ENCODE peak calls at places on chromosomes 4 and X, in six cellular contexts. One of them, this sample, is unnamed.
A peak's percentile ranks its signal among the peaks of the same experiment; 100 is the strongest.

GRCh38 chr4:173526034-173526482 is 4.0 kb downstream of the HAND2 start:
- DNase-seq in Caco-2: no peak
- DNase-seq in transverse colon: no peak
- DNase-seq in left lung: no peak
- DNase-seq in HCT116: no peak
- DNase-seq in GM06990: no peak
- DNase-seq in this sample: no peak

GRCh38 chrX:154712781-154713391 is 38.0 kb downstream of the GAB3 start:
- DNase-seq in GM06990: peak; percentile 57
- DNase-seq in left lung: no peak
- DNase-seq in Caco-2: no peak
- DNase-seq in transverse colon: no peak
- DNase-seq in HCT116: no peak
- DNase-seq in this sample: no peak

GRCh38 chr4:23789765-23790164 is 100.1 kb downstream of the PPARGC1A start:
- DNase-seq in HCT116: no peak
- DNase-seq in Caco-2: peak; percentile 33
- DNase-seq in left lung: peak; percentile 42
- DNase-seq in transverse colon: no peak
- DNase-seq in GM06990: no peak
- DNase-seq in this sample: no peak

GRCh38 chr4:147312376-147313046 is 168.4 kb upstream of the EDNRA start:
- DNase-seq in transverse colon: no peak
- DNase-seq in Caco-2: no peak
- DNase-seq in GM06990: no peak
- DNase-seq in HCT116: no peak
- DNase-seq in left lung: no peak
- DNase-seq in this sample: no peak

GRCh38 chrX:19991350-19991718 is 473 bp upstream of the BCLAF3 start:
- DNase-seq in HCT116: no peak
- DNase-seq in Caco-2: no peak
- DNase-seq in GM06990: no peak
- DNase-seq in left lung: no peak
- DNase-seq in transverse colon: no peak
- DNase-seq in this sample: no peak

GRCh38 chr4:176277162-176277904 is 8.3 kb upstream of the ASB5 start:
- DNase-seq in Caco-2: peak; percentile 55
- DNase-seq in HCT116: peak; percentile 39
- DNase-seq in GM06990: no peak
- DNase-seq in left lung: peak; percentile 34
- DNase-seq in transverse colon: peak; percentile 52
- DNase-seq in this sample: peak; percentile 73

GRCh38 chr4:108446554-108446953 is 173.8 kb upstream of the RPL34 start:
- DNase-seq in transverse colon: peak; percentile 42
- DNase-seq in left lung: no peak
- DNase-seq in Caco-2: peak; percentile 93
- DNase-seq in GM06990: no peak
- DNase-seq in HCT116: no peak
- DNase-seq in this sample: no peak

GRCh38 chr4:165556383-165556782 is 177.6 kb downstream of the CPE start:
- DNase-seq in HCT116: no peak
- DNase-seq in left lung: no peak
- DNase-seq in GM06990: no peak
- DNase-seq in Caco-2: no peak
- DNase-seq in transverse colon: no peak
- DNase-seq in this sample: no peak

GRCh38 chr4:128574706-128575105 is 234.8 kb upstream of the JADE1 start:
- DNase-seq in transverse colon: peak; percentile 84
- DNase-seq in GM06990: peak; percentile 18
- DNase-seq in HCT116: peak; percentile 40
- DNase-seq in left lung: peak; percentile 71
- DNase-seq in Caco-2: peak; percentile 84
- DNase-seq in this sample: peak; percentile 25

GRCh38 chrX:136183917-136184316 is 36.6 kb downstream of the FHL1 start:
- DNase-seq in HCT116: no peak
- DNase-seq in transverse colon: no peak
- DNase-seq in GM06990: no peak
- DNase-seq in Caco-2: no peak
- DNase-seq in left lung: no peak
- DNase-seq in this sample: no peak

GRCh38 chrX:150405576-150405975 is 42.5 kb downstream of the MAMLD1 start:
- DNase-seq in Caco-2: no peak
- DNase-seq in GM06990: no peak
- DNase-seq in HCT116: no peak
- DNase-seq in left lung: no peak
- DNase-seq in transverse colon: no peak
- DNase-seq in this sample: no peak

GRCh38 chr4:84502955-84503373 is 3.9 kb upstream of the NKX6-1 start:
- DNase-seq in HCT116: no peak
- DNase-seq in Caco-2: no peak
- DNase-seq in GM06990: no peak
- DNase-seq in transverse colon: no peak
- DNase-seq in left lung: no peak
- DNase-seq in this sample: no peak

GRCh38 chr4:184851200-184851541 is 25.4 kb upstream of the ACSL1 start:
- DNase-seq in HCT116: no peak
- DNase-seq in GM06990: peak; percentile 64
- DNase-seq in Caco-2: no peak
- DNase-seq in transverse colon: peak; percentile 15
- DNase-seq in left lung: peak; percentile 51
- DNase-seq in this sample: no peak

GRCh38 chr4:14879643-14880042 is 122.6 kb upstream of the CPEB2 start:
- DNase-seq in left lung: no peak
- DNase-seq in transverse colon: no peak
- DNase-seq in Caco-2: no peak
- DNase-seq in HCT116: no peak
- DNase-seq in GM06990: no peak
- DNase-seq in this sample: no peak

GRCh38 chrX:124194209-124194608 is 138.3 kb upstream of the TEX13D start:
- DNase-seq in transverse colon: no peak
- DNase-seq in GM06990: no peak
- DNase-seq in Caco-2: no peak
- DNase-seq in left lung: no peak
- DNase-seq in HCT116: no peak
- DNase-seq in this sample: no peak

GRCh38 chr4:101191302-101192098 is 155.8 kb downstream of the PPP3CA start:
- DNase-seq in HCT116: no peak
- DNase-seq in left lung: peak; percentile 61
- DNase-seq in Caco-2: no peak
- DNase-seq in GM06990: no peak
- DNase-seq in transverse colon: peak; percentile 50
- DNase-seq in this sample: peak; percentile 98

GRCh38 chrX:107716816-107717700 is 58.5 kb downstream of the TSC22D3 start:
- DNase-seq in left lung: peak; percentile 90
- DNase-seq in Caco-2: no peak
- DNase-seq in HCT116: peak; percentile 46
- DNase-seq in transverse colon: peak; percentile 90
- DNase-seq in GM06990: peak; percentile 75
- DNase-seq in this sample: no peak

GRCh38 chrX:44506688-44507087 is 36.0 kb downstream of the FUNDC1 start:
- DNase-seq in transverse colon: no peak
- DNase-seq in HCT116: no peak
- DNase-seq in GM06990: no peak
- DNase-seq in left lung: no peak
- DNase-seq in Caco-2: no peak
- DNase-seq in this sample: no peak

GRCh38 chr4:173527103-173527876 is 2.7 kb downstream of the HAND2 start:
- DNase-seq in Caco-2: no peak
- DNase-seq in left lung: no peak
- DNase-seq in HCT116: no peak
- DNase-seq in GM06990: no peak
- DNase-seq in transverse colon: no peak
- DNase-seq in this sample: no peak

GRCh38 chr4:137700072-137700471 is 167.8 kb upstream of the PCDH18 start:
- DNase-seq in HCT116: no peak
- DNase-seq in left lung: no peak
- DNase-seq in Caco-2: no peak
- DNase-seq in GM06990: no peak
- DNase-seq in transverse colon: no peak
- DNase-seq in this sample: no peak

GRCh38 chr4:79042079-79042674 is 102.9 kb upstream of the PAQR3 start:
- DNase-seq in Caco-2: no peak
- DNase-seq in GM06990: no peak
- DNase-seq in transverse colon: no peak
- DNase-seq in left lung: no peak
- DNase-seq in HCT116: peak; percentile 13
- DNase-seq in this sample: peak; percentile 10

DNA sequence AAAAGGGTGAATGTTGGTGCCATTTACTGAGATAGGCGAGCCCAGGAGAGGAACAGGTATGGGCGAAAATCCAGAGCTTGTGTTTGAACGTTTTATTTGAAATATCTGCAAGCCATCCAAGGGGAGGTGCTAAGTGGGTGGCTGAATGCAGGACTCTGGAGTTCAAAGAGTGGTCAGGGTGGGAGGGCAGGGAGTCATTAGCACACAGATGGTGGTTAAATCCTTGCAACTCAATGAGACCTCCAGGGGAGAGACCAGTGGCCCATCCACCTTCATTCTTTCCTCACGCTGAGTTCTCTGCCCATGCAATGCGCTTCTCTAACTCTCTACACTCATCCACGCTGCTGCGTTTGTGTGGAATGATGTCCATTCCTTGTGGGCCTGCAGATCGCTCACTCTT is 101.1 kb downstream of the VCX3B start:
- DNase-seq in left lung: no peak
- DNase-seq in HCT116: no peak
- DNase-seq in transverse colon: no peak
- DNase-seq in GM06990: no peak
- DNase-seq in Caco-2: no peak
- DNase-seq in this sample: no peak
- TF ChIP-seq CTCF in left lung: no peak
- TF ChIP-seq CTCF in HCT116: no peak
- TF ChIP-seq CTCF in transverse colon: no peak
- TF ChIP-seq CTCF in GM06990: no peak
- TF ChIP-seq CTCF in Caco-2: no peak
- TF ChIP-seq CTCF in this sample: no peak

GRCh38 chr4:158671665-158671914 is at the start of gene C4orf46:
- DNase-seq in HCT116: no peak
- DNase-seq in left lung: no peak
- DNase-seq in Caco-2: no peak
- DNase-seq in transverse colon: no peak
- DNase-seq in GM06990: no peak
- DNase-seq in this sample: no peak

GRCh38 chr4:158670975-158671664 is 567 bp downstream of the C4orf46 start:
- DNase-seq in HCT116: peak; percentile 33
- DNase-seq in left lung: peak; percentile 68
- DNase-seq in GM06990: peak; percentile 78
- DNase-seq in transverse colon: peak; percentile 68
- DNase-seq in Caco-2: peak; percentile 60
- DNase-seq in this sample: peak; percentile 62

GRCh38 chr4:158676076-158676475 is 4.0 kb downstream of the ETFDH start:
- DNase-seq in transverse colon: no peak
- DNase-seq in HCT116: no peak
- DNase-seq in Caco-2: no peak
- DNase-seq in left lung: no peak
- DNase-seq in GM06990: no peak
- DNase-seq in this sample: no peak

GRCh38 chr4:158671915-158672806 is at the start of gene ETFDH:
- DNase-seq in GM06990: peak; percentile 100
- DNase-seq in HCT116: peak; percentile 99
- DNase-seq in transverse colon: peak; percentile 99
- DNase-seq in Caco-2: peak; percentile 99
- DNase-seq in left lung: peak; percentile 99
- DNase-seq in this sample: peak; percentile 98

DNA sequence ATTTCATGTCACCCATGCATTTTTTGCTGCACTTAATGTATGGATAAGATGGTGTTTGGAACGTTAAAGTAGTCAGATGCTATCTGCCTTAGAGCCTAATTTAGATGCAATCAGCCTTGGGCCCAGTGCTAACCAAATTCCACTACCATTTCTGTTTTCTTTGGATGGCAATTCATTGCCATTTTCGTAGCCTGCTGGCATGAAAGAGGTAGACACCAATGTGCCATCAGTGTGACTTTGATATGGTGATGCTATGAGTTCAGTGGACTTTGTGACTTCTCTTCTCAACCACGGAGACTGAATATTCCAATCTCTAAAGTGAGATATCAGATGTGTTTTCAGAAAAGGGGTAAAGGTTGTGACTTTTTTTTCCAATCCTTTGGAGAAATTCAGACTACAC is 1.5 kb downstream of the ETFDH start:
- DNase-seq in GM06990: no peak
- DNase-seq in transverse colon: no peak
- DNase-seq in HCT116: no peak
- DNase-seq in left lung: no peak
- DNase-seq in Caco-2: no peak
- DNase-seq in this sample: no peak
- H3K4me3 ChIP-seq in GM06990: no peak overlapping the region
- H3K4me3 ChIP-seq in transverse colon: no peak overlapping the region
- H3K4me3 ChIP-seq in HCT116: no peak overlapping the region
- H3K4me3 ChIP-seq in left lung: no peak overlapping the region
- H3K4me3 ChIP-seq in Caco-2: no peak overlapping the region
- H3K4me3 ChIP-seq in this sample: no peak overlapping the region

GRCh38 chrX:100819534-100819836 is 706 bp upstream of the CSTF2 start:
- DNase-seq in GM06990: no peak
- DNase-seq in HCT116: no peak
- DNase-seq in transverse colon: no peak
- DNase-seq in left lung: peak; percentile 33
- DNase-seq in Caco-2: no peak
- DNase-seq in this sample: no peak

GRCh38 chrX:100817340-100817739 is 2.9 kb upstream of the CSTF2 start:
- DNase-seq in transverse colon: no peak
- DNase-seq in HCT116: no peak
- DNase-seq in left lung: no peak
- DNase-seq in GM06990: no peak
- DNase-seq in Caco-2: no peak
- DNase-seq in this sample: no peak

DNA sequence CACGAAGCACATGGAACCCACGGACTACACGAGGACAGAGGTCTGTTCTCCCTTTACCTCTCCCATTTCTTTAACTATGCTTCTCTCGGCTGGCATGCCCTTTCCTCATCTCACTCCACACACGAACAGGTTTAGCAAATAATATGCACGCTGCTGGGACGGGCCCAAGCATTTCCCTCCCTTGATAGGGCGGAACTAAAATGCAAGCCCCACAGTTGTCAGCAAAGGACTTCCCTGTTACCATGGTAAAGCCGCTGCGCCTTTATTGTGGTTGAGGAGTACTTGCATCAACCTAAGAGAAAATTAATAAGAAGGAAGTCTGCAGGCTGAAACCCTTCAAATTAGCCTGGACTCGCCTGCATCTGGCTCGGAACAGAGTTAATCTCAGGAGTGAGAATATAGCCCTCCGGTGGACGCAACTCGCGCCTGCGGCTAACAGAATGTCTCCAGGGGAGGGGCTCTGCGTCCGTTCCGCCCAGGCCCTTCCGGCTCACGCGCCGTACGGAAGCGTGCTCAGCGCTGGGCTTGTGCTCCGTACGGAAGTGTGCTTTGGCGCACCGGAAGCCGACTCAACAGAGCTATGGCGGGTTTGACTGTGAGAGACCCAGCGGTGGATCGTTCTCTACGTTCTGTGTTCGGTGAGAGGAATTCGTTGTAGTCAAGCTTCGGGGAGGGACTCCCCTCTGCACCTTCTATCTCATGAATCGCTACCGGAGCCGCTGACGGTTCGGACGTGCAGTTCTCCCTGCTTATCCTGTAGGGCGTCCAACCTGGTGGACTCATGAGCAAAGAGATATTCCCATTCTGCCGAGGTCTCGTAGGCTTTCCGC is at the start of gene CSTF2:
- DNase-seq in HCT116: peak; percentile 65
- DNase-seq in left lung: peak; percentile 86
- DNase-seq in Caco-2: peak; percentile 80
- DNase-seq in transverse colon: peak; percentile 84
- DNase-seq in GM06990: peak; percentile 87
- DNase-seq in this sample: peak; percentile 59
- TF ChIP-seq CTCF in HCT116: no peak
- TF ChIP-seq CTCF in left lung: no peak
- TF ChIP-seq CTCF in Caco-2: no peak
- TF ChIP-seq CTCF in transverse colon: no peak
- TF ChIP-seq CTCF in GM06990: no peak
- TF ChIP-seq CTCF in this sample: no peak

GRCh38 chr4:169266661-169267060 is 4.1 kb downstream of the SH3RF1 start:
- DNase-seq in GM06990: no peak
- DNase-seq in transverse colon: no peak
- DNase-seq in left lung: no peak
- DNase-seq in HCT116: no peak
- DNase-seq in Caco-2: no peak
- DNase-seq in this sample: no peak
- H3K4me3 ChIP-seq in GM06990: no peak overlapping the region
- H3K4me3 ChIP-seq in transverse colon: peak overlapping the region; percentile 16
- H3K4me3 ChIP-seq in left lung: peak overlapping the region; percentile 7
- H3K4me3 ChIP-seq in HCT116: no peak overlapping the region
- H3K4me3 ChIP-seq in Caco-2: no peak overlapping the region
- H3K4me3 ChIP-seq in this sample: no peak overlapping the region